ENCODE peak calls at places on chromosomes 2 and 18, in four cellular contexts. H is omental fat pad, U is AG10803, A is CD14-positive monocyte. C is an unnamed sample.

GRCh38 chr2:54122939-54123338 is 7.5 kb downstream of the ACYP2 start:
- DNase-seq in H (no peak), U (peak; percentile 73), A (no peak), C (no peak)

GRCh38 chr2:12718662-12719399 is 2.1 kb downstream of the TRIB2 start:
- DNase-seq in H (no peak), U (peak; percentile 30), A (no peak), C (no peak)

GRCh38 chr2:67346718-67347407 is 50.3 kb upstream of the ETAA1 start:
- DNase-seq in H (no peak), U (peak; percentile 17), A (no peak), C (no peak)

GRCh38 chr18:44149706-44150105 is 531.0 kb upstream of the SETBP1 start:
- DNase-seq in H (no peak), U (peak; percentile 48), A (no peak), C (no peak)

GRCh38 chr2:54579682-54580349 is 123.7 kb downstream of the SPTBN1 start:
- DNase-seq in H (no peak), U (no peak), A (no peak), C (no peak)

GRCh38 chr2:203688798-203689197 is 17.6 kb upstream of the CD28 start:
- DNase-seq in H (no peak), U (peak; percentile 94), A (peak; percentile 76), C (no peak)

GRCh38 chr2:226652388-226652787 is 147.2 kb downstream of the IRS1 start:
- DNase-seq in H (no peak), U (peak; percentile 94), A (no peak), C (no peak)

GRCh38 chr2:234494361-234495075 is 2.4 kb downstream of the ARL4C start:
- DNase-seq in H (no peak), U (peak; percentile 56), A (no peak), C (no peak)

GRCh38 chr2:235685024-235685721 is 191.3 kb downstream of the AGAP1 start:
- DNase-seq in H (no peak), U (peak; percentile 25), A (no peak), C (no peak)

GRCh38 chr2:231648579-231649174 is 56.0 kb downstream of the TEX44 start:
- DNase-seq in H (no peak), U (peak; percentile 34), A (peak; percentile 75), C (no peak)

GRCh38 chr2:195304310-195304709 is 352.7 kb upstream of the SLC39A10 start:
- DNase-seq in H (no peak), U (peak; percentile 6), A (no peak), C (no peak)

GRCh38 chr2:85999131-85999831 is 106.4 kb downstream of the POLR1A start:
- DNase-seq in H (no peak), U (peak; percentile 54), A (no peak), C (peak; percentile 40)

GRCh38 chr2:24930768-24931167 is 10.7 kb upstream of the ADCY3 start:
- DNase-seq in H (no peak), U (no peak), A (no peak), C (no peak)

GRCh38 chr2:237199577-237199976 is 113.9 kb downstream of the COPS8 start:
- DNase-seq in H (no peak), U (no peak), A (no peak), C (peak; percentile 74)

GRCh38 chr2:28901841-28902240 is 7.4 kb downstream of the WDR43 start:
- DNase-seq in H (no peak), U (no peak), A (no peak), C (no peak)

GRCh38 chr18:79582978-79583377 is 96.6 kb upstream of the CTDP1 start:
- DNase-seq in H (no peak), U (no peak), A (no peak), C (peak; percentile 39)

GRCh38 chr18:23683671-23684070 is 5.6 kb upstream of the LAMA3 start:
- DNase-seq in H (no peak), U (no peak), A (no peak), C (no peak)

GRCh38 chr2:237147317-237147716 is 61.6 kb downstream of the COPS8 start:
- DNase-seq in H (no peak), U (no peak), A (no peak), C (no peak)

GRCh38 chr2:38074775-38075435 is 1.0 kb downstream of the CYP1B1 start:
- DNase-seq in H (no peak), U (peak; percentile 39), A (no peak), C (no peak)

GRCh38 chr2:239193925-239194687 is 206.7 kb downstream of the HDAC4 start:
- DNase-seq in H (no peak), U (no peak), A (no peak), C (peak; percentile 50)

GRCh38 chr2:159903404-159904126 is 105.6 kb upstream of the CD302 start:
- DNase-seq in H (no peak), U (peak; percentile 23), A (peak; percentile 48), C (no peak)

GRCh38 chr2:101776172-101777043 is 78.9 kb downstream of the MAP4K4 start:
- DNase-seq in H (no peak), U (no peak), A (no peak), C (no peak)

GRCh38 chr2:152251811-152252210 is 76.2 kb upstream of the STAM2 start:
- DNase-seq in H (no peak), U (no peak), A (no peak), C (no peak)

GRCh38 chr2:229033816-229034215 is 237.3 kb downstream of the PID1 start:
- DNase-seq in H (no peak), U (peak; percentile 44), A (no peak), C (no peak)

GRCh38 chr2:237588044-237588696 is 2.4 kb downstream of the RAB17 start:
- DNase-seq in H (no peak), U (no peak), A (no peak), C (no peak)

GRCh38 chr2:227228061-227228667 is 63.7 kb downstream of the COL4A3 start:
- DNase-seq in H (no peak), U (peak; percentile 28), A (no peak), C (peak; percentile 93)

GRCh38 chr2:120915670-120916069 is 180.0 kb downstream of the GLI2 start:
- DNase-seq in H (no peak), U (no peak), A (no peak), C (no peak)

GRCh38 chr18:9902832-9903231 is 11.0 kb upstream of the VAPA start:
- DNase-seq in H (no peak), U (peak; percentile 39), A (no peak), C (no peak)

GRCh38 chr2:26008851-26009566 is 24.9 kb upstream of the RAB10 start:
- DNase-seq in H (peak; percentile 35), U (peak; percentile 88), A (peak; percentile 97), C (no peak)

GRCh38 chr2:98334439-98335078 is 11.7 kb upstream of the CNGA3 start:
- DNase-seq in H (no peak), U (peak; percentile 86), A (no peak), C (no peak)

GRCh38 chr2:54722641-54723299 is 692 bp upstream of the EML6 start:
- DNase-seq in H (no peak), U (peak; percentile 74), A (no peak), C (no peak)

GRCh38 chr18:50944245-50944917 is 23.5 kb upstream of the ELAC1 start:
- DNase-seq in H (no peak), U (peak; percentile 11), A (no peak), C (no peak)

GRCh38 chr2:133143649-133144048 is 424.6 kb downstream of the NCKAP5 start:
- DNase-seq in H (no peak), U (no peak), A (no peak), C (no peak)
- TF ChIP-seq CTCF in H (no peak), U (no peak), A (no peak), C (no peak)

GRCh38 chr2:150695441-150696135 is 208.1 kb upstream of the RND3 start:
- DNase-seq in H (no peak), U (no peak), A (no peak), C (no peak)

GRCh38 chr2:150699208-150699607 is 211.7 kb upstream of the RND3 start:
- DNase-seq in H (no peak), U (no peak), A (no peak), C (no peak)

GRCh38 chr2:150700731-150701130 is 213.3 kb upstream of the RND3 start:
- DNase-seq in H (no peak), U (peak; percentile 11), A (no peak), C (no peak)

GRCh38 chr2:150698016-150698661 is 210.7 kb upstream of the RND3 start:
- DNase-seq in H (no peak), U (peak; percentile 93), A (no peak), C (no peak)

GRCh38 chr2:150697596-150697995 is 210.1 kb upstream of the RND3 start:
- DNase-seq in H (no peak), U (peak; percentile 6), A (no peak), C (no peak)
- TF ChIP-seq CTCF in H (no peak), U (no peak), A (no peak), C (no peak)

DNA sequence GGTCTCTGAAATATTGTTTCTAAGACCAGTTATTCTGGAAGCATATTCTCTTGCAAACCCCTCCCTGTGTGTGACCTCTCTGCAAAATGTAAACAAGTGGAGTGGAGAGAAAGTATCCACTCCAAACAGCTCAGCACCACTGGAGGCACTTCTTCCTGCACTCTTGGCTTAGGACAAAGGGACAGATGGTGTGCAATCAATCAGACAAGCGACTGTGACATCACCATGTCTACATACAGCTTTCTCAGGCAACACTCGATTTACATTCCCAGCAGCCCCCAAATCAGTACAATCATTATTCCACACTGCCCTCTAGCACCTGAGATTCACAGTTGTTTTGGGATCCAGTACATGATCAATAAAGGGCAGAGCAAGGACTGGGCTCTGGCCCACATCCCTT is 311.6 kb upstream of the ST6GAL2 start:
- DNase-seq in H (no peak), U (no peak), A (no peak), C (no peak)
- TF ChIP-seq CTCF in H (no peak), U (no peak), A (no peak), C (no peak)

DNA sequence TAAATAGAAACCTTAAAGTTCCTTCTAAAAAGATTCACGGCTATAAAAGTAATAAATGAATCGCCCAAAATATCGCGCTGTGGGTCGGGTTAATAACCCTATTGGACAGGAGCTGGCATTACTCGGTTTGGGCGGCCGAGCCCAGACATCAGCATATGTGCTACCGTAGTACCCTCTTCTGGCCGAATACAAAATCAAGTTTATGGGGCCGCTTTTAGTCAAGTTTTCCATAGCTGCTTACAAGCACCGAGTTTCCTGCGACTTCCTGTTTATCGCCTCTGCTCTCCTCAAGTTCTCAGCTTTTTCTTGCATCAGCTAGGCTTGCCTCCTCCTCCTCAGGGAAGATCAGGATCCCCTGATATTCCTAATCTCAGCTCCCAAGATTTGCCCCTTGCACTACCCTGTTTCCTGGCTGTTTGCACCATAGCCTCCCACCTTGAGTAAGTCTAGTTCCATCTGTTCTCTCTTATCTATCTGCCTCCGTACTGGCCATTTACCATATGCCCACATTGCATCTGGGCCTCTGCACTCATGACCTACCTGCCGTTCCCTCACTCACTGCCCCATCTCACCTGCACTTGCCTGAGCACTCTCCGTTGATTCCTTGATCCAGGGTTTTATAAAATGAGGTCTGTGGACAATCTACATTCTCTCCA is 56.1 kb downstream of the SLC35F5 start:
- DNase-seq in H (no peak), U (no peak), A (peak; percentile 51), C (no peak)
- TF ChIP-seq CTCF in H (no peak), U (no peak), A (peak; percentile 42), C (peak; percentile 29)

C was measured in chondrocyte.